ENCODE peak calls at places on chromosomes 16 and 17, in five cellular contexts. One of them, this sample, is unnamed.
A peak's percentile ranks its signal among the peaks of the same experiment; 100 is the strongest.

GRCh38 chr17:59491353-59492090 is 73.9 kb upstream of the DHX40 start:
- DNase-seq in activated CD8-positive, alpha-beta T cell treated with anti-CD3 and anti-CD28 coated beads for 36 hours: no peak
- DNase-seq in fibroblast of the aortic adventitia: no peak
- DNase-seq in nephron progenitor cell: no peak
- DNase-seq in A549: no peak
- DNase-seq in this sample: no peak

GRCh38 chr17:21003007-21003621 is 39.7 kb downstream of the USP22 start:
- DNase-seq in activated CD8-positive, alpha-beta T cell treated with anti-CD3 and anti-CD28 coated beads for 36 hours: no peak
- DNase-seq in fibroblast of the aortic adventitia: no peak
- DNase-seq in nephron progenitor cell: no peak
- DNase-seq in A549: no peak
- DNase-seq in this sample: no peak

GRCh38 chr17:61981323-61981722 is 53.5 kb upstream of the INTS2 start:
- DNase-seq in activated CD8-positive, alpha-beta T cell treated with anti-CD3 and anti-CD28 coated beads for 36 hours: no peak
- DNase-seq in fibroblast of the aortic adventitia: peak; percentile 16
- DNase-seq in nephron progenitor cell: no peak
- DNase-seq in A549: no peak
- DNase-seq in this sample: no peak

GRCh38 chr16:58418601-58419000 is 26.3 kb downstream of the GINS3 start:
- DNase-seq in activated CD8-positive, alpha-beta T cell treated with anti-CD3 and anti-CD28 coated beads for 36 hours: no peak
- DNase-seq in fibroblast of the aortic adventitia: peak; percentile 39
- DNase-seq in nephron progenitor cell: no peak
- DNase-seq in A549: no peak
- DNase-seq in this sample: peak; percentile 20

GRCh38 chr16:54511181-54511731 is 224.7 kb upstream of the IRX3 start:
- DNase-seq in activated CD8-positive, alpha-beta T cell treated with anti-CD3 and anti-CD28 coated beads for 36 hours: no peak
- DNase-seq in fibroblast of the aortic adventitia: peak; percentile 93
- DNase-seq in nephron progenitor cell: no peak
- DNase-seq in A549: no peak
- DNase-seq in this sample: no peak

GRCh38 chr16:4636196-4636595 is 11.6 kb downstream of the MGRN1 start:
- DNase-seq in activated CD8-positive, alpha-beta T cell treated with anti-CD3 and anti-CD28 coated beads for 36 hours: no peak
- DNase-seq in fibroblast of the aortic adventitia: no peak
- DNase-seq in nephron progenitor cell: no peak
- DNase-seq in A549: no peak
- DNase-seq in this sample: no peak

GRCh38 chr17:30530346-30531025 is 53.3 kb downstream of the GOSR1 start:
- DNase-seq in activated CD8-positive, alpha-beta T cell treated with anti-CD3 and anti-CD28 coated beads for 36 hours: no peak
- DNase-seq in fibroblast of the aortic adventitia: peak; percentile 59
- DNase-seq in nephron progenitor cell: no peak
- DNase-seq in A549: no peak
- DNase-seq in this sample: no peak

GRCh38 chr17:6352016-6352415 is 82.9 kb downstream of the AIPL1 start:
- DNase-seq in activated CD8-positive, alpha-beta T cell treated with anti-CD3 and anti-CD28 coated beads for 36 hours: no peak
- DNase-seq in fibroblast of the aortic adventitia: no peak
- DNase-seq in nephron progenitor cell: no peak
- DNase-seq in A549: no peak
- DNase-seq in this sample: no peak

GRCh38 chr17:27473748-27474609 is 17.7 kb downstream of the KSR1 start:
- DNase-seq in activated CD8-positive, alpha-beta T cell treated with anti-CD3 and anti-CD28 coated beads for 36 hours: peak; percentile 94
- DNase-seq in fibroblast of the aortic adventitia: no peak
- DNase-seq in nephron progenitor cell: no peak
- DNase-seq in A549: no peak
- DNase-seq in this sample: peak; percentile 57

GRCh38 chr17:41738077-41738800 is 3.8 kb upstream of the HAP1 start:
- DNase-seq in activated CD8-positive, alpha-beta T cell treated with anti-CD3 and anti-CD28 coated beads for 36 hours: peak; percentile 90
- DNase-seq in fibroblast of the aortic adventitia: peak; percentile 77
- DNase-seq in nephron progenitor cell: peak; percentile 89
- DNase-seq in A549: peak; percentile 96
- DNase-seq in this sample: peak; percentile 94

GRCh38 chr16:29876578-29877249 is 13.7 kb upstream of the CDIPT start:
- DNase-seq in activated CD8-positive, alpha-beta T cell treated with anti-CD3 and anti-CD28 coated beads for 36 hours: peak; percentile 50
- DNase-seq in fibroblast of the aortic adventitia: no peak
- DNase-seq in nephron progenitor cell: peak; percentile 60
- DNase-seq in A549: no peak
- DNase-seq in this sample: peak; percentile 40

GRCh38 chr16:19644877-19645276 is 73.2 kb downstream of the KNOP1 start:
- DNase-seq in activated CD8-positive, alpha-beta T cell treated with anti-CD3 and anti-CD28 coated beads for 36 hours: no peak
- DNase-seq in fibroblast of the aortic adventitia: peak; percentile 80
- DNase-seq in nephron progenitor cell: no peak
- DNase-seq in A549: no peak
- DNase-seq in this sample: no peak

GRCh38 chr16:14564323-14564722 is 65.7 kb downstream of the PARN start:
- DNase-seq in activated CD8-positive, alpha-beta T cell treated with anti-CD3 and anti-CD28 coated beads for 36 hours: no peak
- DNase-seq in fibroblast of the aortic adventitia: no peak
- DNase-seq in nephron progenitor cell: no peak
- DNase-seq in A549: no peak
- DNase-seq in this sample: no peak

GRCh38 chr17:77373298-77374169 is 232.8 kb downstream of the SEC14L1 start:
- DNase-seq in activated CD8-positive, alpha-beta T cell treated with anti-CD3 and anti-CD28 coated beads for 36 hours: peak; percentile 64
- DNase-seq in fibroblast of the aortic adventitia: peak; percentile 40
- DNase-seq in nephron progenitor cell: peak; percentile 53
- DNase-seq in A549: no peak
- DNase-seq in this sample: peak; percentile 70

GRCh38 chr17:8339540-8339939 is at the start of gene ODF4:
- DNase-seq in activated CD8-positive, alpha-beta T cell treated with anti-CD3 and anti-CD28 coated beads for 36 hours: no peak
- DNase-seq in fibroblast of the aortic adventitia: no peak
- DNase-seq in nephron progenitor cell: no peak
- DNase-seq in A549: no peak
- DNase-seq in this sample: no peak

GRCh38 chr17:8345951-8346665 is 6.5 kb downstream of the ODF4 start:
- DNase-seq in activated CD8-positive, alpha-beta T cell treated with anti-CD3 and anti-CD28 coated beads for 36 hours: no peak
- DNase-seq in fibroblast of the aortic adventitia: no peak
- DNase-seq in nephron progenitor cell: no peak
- DNase-seq in A549: no peak
- DNase-seq in this sample: peak; percentile 5

GRCh38 chr17:8341456-8341855 is 1.8 kb downstream of the ODF4 start:
- DNase-seq in activated CD8-positive, alpha-beta T cell treated with anti-CD3 and anti-CD28 coated beads for 36 hours: no peak
- DNase-seq in fibroblast of the aortic adventitia: no peak
- DNase-seq in nephron progenitor cell: no peak
- DNase-seq in A549: no peak
- DNase-seq in this sample: no peak

GRCh38 chr17:8350339-8350738 is 10.7 kb downstream of the ODF4 start:
- DNase-seq in activated CD8-positive, alpha-beta T cell treated with anti-CD3 and anti-CD28 coated beads for 36 hours: no peak
- DNase-seq in fibroblast of the aortic adventitia: no peak
- DNase-seq in nephron progenitor cell: no peak
- DNase-seq in A549: no peak
- DNase-seq in this sample: no peak

GRCh38 chr17:8345052-8345690 is 5.5 kb downstream of the ODF4 start:
- DNase-seq in activated CD8-positive, alpha-beta T cell treated with anti-CD3 and anti-CD28 coated beads for 36 hours: peak; percentile 39
- DNase-seq in fibroblast of the aortic adventitia: no peak
- DNase-seq in nephron progenitor cell: no peak
- DNase-seq in A549: no peak
- DNase-seq in this sample: peak; percentile 2
- TF ChIP-seq CTCF in activated CD8-positive, alpha-beta T cell treated with anti-CD3 and anti-CD28 coated beads for 36 hours: no peak
- TF ChIP-seq CTCF in fibroblast of the aortic adventitia: no peak
- TF ChIP-seq CTCF in nephron progenitor cell: no peak
- TF ChIP-seq CTCF in A549: no peak
- TF ChIP-seq CTCF in this sample: no peak

DNA sequence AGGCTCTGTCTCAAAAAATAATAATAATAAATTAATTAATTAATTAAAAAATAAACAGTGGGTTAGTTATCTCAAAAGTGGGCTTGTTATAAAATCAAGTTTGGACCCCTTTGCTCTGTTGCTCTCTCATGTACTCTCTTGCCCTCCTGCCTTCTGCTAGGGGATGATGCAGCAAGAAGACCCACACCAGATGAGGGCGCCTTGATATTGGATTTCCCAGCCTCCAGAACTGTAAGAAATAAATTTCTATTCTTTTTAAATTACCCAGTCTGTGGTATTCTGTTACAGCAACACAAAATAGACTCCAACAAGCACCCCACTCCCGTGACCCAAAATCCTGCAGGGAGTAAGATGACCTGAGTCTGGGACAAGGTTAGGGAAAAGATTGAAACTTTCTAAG is 2.1 kb upstream of the ZNF652 start:
- DNase-seq in activated CD8-positive, alpha-beta T cell treated with anti-CD3 and anti-CD28 coated beads for 36 hours: no peak
- DNase-seq in fibroblast of the aortic adventitia: no peak
- DNase-seq in nephron progenitor cell: no peak
- DNase-seq in A549: no peak
- DNase-seq in this sample: no peak
- TF ChIP-seq CTCF in activated CD8-positive, alpha-beta T cell treated with anti-CD3 and anti-CD28 coated beads for 36 hours: no peak
- TF ChIP-seq CTCF in fibroblast of the aortic adventitia: no peak
- TF ChIP-seq CTCF in nephron progenitor cell: no peak
- TF ChIP-seq CTCF in A549: peak; percentile 18
- TF ChIP-seq CTCF in this sample: peak; percentile 14

DNA sequence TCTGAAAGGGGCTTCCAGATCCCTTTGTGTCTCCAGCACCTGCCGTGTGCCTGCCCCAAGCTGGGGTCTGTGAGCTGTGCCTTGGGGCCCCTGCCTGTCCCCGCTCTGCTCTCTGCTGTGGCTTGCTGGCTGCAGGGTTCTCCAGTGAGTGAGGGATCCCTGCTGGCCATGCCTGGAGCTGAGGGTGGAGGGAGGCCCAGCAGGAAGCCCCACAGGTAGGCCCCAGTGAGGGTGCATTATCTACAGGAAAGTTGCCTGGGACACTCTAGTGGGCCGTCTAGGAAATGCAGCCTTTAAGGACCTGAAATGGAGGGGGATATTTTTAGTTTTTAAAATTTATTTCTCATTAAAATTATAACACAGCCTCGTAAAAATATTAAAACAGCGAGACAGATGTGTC is 50.9 kb downstream of the JPH3 start:
- DNase-seq in activated CD8-positive, alpha-beta T cell treated with anti-CD3 and anti-CD28 coated beads for 36 hours: peak; percentile 31
- DNase-seq in fibroblast of the aortic adventitia: peak; percentile 8
- DNase-seq in nephron progenitor cell: no peak
- DNase-seq in A549: peak; percentile 60
- DNase-seq in this sample: no peak
- TF ChIP-seq CTCF in activated CD8-positive, alpha-beta T cell treated with anti-CD3 and anti-CD28 coated beads for 36 hours: peak; percentile 56
- TF ChIP-seq CTCF in fibroblast of the aortic adventitia: peak; percentile 60
- TF ChIP-seq CTCF in nephron progenitor cell: peak; percentile 58
- TF ChIP-seq CTCF in A549: peak; percentile 18
- TF ChIP-seq CTCF in this sample: no peak

GRCh38 chr17:46195217-46195855 is 2.1 kb upstream of the KANSL1 start:
- DNase-seq in activated CD8-positive, alpha-beta T cell treated with anti-CD3 and anti-CD28 coated beads for 36 hours: no peak
- DNase-seq in fibroblast of the aortic adventitia: no peak
- DNase-seq in nephron progenitor cell: no peak
- DNase-seq in A549: no peak
- DNase-seq in this sample: no peak
- TF ChIP-seq CTCF in activated CD8-positive, alpha-beta T cell treated with anti-CD3 and anti-CD28 coated beads for 36 hours: no peak
- TF ChIP-seq CTCF in fibroblast of the aortic adventitia: no peak
- TF ChIP-seq CTCF in nephron progenitor cell: no peak
- TF ChIP-seq CTCF in A549: no peak
- TF ChIP-seq CTCF in this sample: no peak

GRCh38 chr17:79515110-79515509 is 95.7 kb downstream of the RBFOX3 start:
- DNase-seq in activated CD8-positive, alpha-beta T cell treated with anti-CD3 and anti-CD28 coated beads for 36 hours: no peak
- DNase-seq in fibroblast of the aortic adventitia: no peak
- DNase-seq in nephron progenitor cell: no peak
- DNase-seq in A549: no peak
- DNase-seq in this sample: no peak

GRCh38 chr17:79517812-79518211 is 93.0 kb downstream of the RBFOX3 start:
- DNase-seq in activated CD8-positive, alpha-beta T cell treated with anti-CD3 and anti-CD28 coated beads for 36 hours: no peak
- DNase-seq in fibroblast of the aortic adventitia: no peak
- DNase-seq in nephron progenitor cell: no peak
- DNase-seq in A549: no peak
- DNase-seq in this sample: no peak

GRCh38 chr17:79513805-79514535 is 96.9 kb downstream of the RBFOX3 start:
- DNase-seq in activated CD8-positive, alpha-beta T cell treated with anti-CD3 and anti-CD28 coated beads for 36 hours: no peak
- DNase-seq in fibroblast of the aortic adventitia: no peak
- DNase-seq in nephron progenitor cell: no peak
- DNase-seq in A549: peak; percentile 46
- DNase-seq in this sample: no peak

GRCh38 chr17:79518330-79519151 is 92.3 kb downstream of the RBFOX3 start:
- DNase-seq in activated CD8-positive, alpha-beta T cell treated with anti-CD3 and anti-CD28 coated beads for 36 hours: no peak
- DNase-seq in fibroblast of the aortic adventitia: no peak
- DNase-seq in nephron progenitor cell: no peak
- DNase-seq in A549: no peak
- DNase-seq in this sample: no peak

GRCh38 chr17:79515646-79516604 is 94.9 kb downstream of the RBFOX3 start:
- DNase-seq in activated CD8-positive, alpha-beta T cell treated with anti-CD3 and anti-CD28 coated beads for 36 hours: no peak
- DNase-seq in fibroblast of the aortic adventitia: peak; percentile 5
- DNase-seq in nephron progenitor cell: no peak
- DNase-seq in A549: no peak
- DNase-seq in this sample: no peak
- TF ChIP-seq CTCF in activated CD8-positive, alpha-beta T cell treated with anti-CD3 and anti-CD28 coated beads for 36 hours: no peak
- TF ChIP-seq CTCF in fibroblast of the aortic adventitia: no peak
- TF ChIP-seq CTCF in nephron progenitor cell: no peak
- TF ChIP-seq CTCF in A549: no peak
- TF ChIP-seq CTCF in this sample: no peak

This sample was measured in GM20000.